ENCODE peak calls at places on chromosomes 2 and 18, in four cellular contexts. C is ecto neural progenitor cell, U is DMS153, E is Kasumi-1. K is an unnamed sample.
A peak's percentile ranks its signal among the peaks of the same experiment; 100 is the strongest.

GRCh38 chr2:157193461-157193860 is 64.0 kb upstream of the GALNT5 start:
- DNase-seq in C (no peak), E (no peak), U (no peak), K (no peak)

GRCh38 chr2:16664052-16664731 is 1.4 kb downstream of the CYRIA start:
- DNase-seq in C (peak; percentile 61), E (peak; percentile 21), U (peak; percentile 70), K (no peak)

GRCh38 chr2:241020629-241021190 is 22.3 kb downstream of the SNED1 start:
- DNase-seq in C (no peak), E (no peak), U (no peak), K (no peak)

GRCh38 chr2:68806511-68807109 is 64.6 kb downstream of the BMP10 start:
- DNase-seq in U (no peak), C (no peak), E (no peak), K (no peak)

GRCh38 chr2:62736899-62737559 is 31.5 kb downstream of the EHBP1 start:
- DNase-seq in E (no peak), C (no peak), U (no peak), K (no peak)

GRCh38 chr2:3423492-3424170 is 44.1 kb downstream of the TRAPPC12 start:
- DNase-seq in C (peak; percentile 79), U (peak; percentile 53), E (peak; percentile 53), K (peak; percentile 12)

GRCh38 chr2:238920053-238920452 is 72.2 kb downstream of the TWIST2 start:
- DNase-seq in U (no peak), C (no peak), E (no peak), K (no peak)

GRCh38 chr2:199485732-199486335 is 28.1 kb upstream of the SATB2 start:
- DNase-seq in U (no peak), C (peak; percentile 78), E (peak; percentile 69), K (peak; percentile 16)

GRCh38 chr2:239717706-239718105 is 307.4 kb downstream of the NDUFA10 start:
- DNase-seq in E (no peak), C (peak; percentile 43), U (no peak), K (no peak)

GRCh38 chr2:133791191-133791590 is 222.9 kb upstream of the NCKAP5 start:
- DNase-seq in E (no peak), U (no peak), C (no peak), K (no peak)

GRCh38 chr2:85887566-85888019 is 1.2 kb downstream of the ST3GAL5 start:
- DNase-seq in U (peak; percentile 36), E (peak; percentile 75), C (peak; percentile 61), K (no peak)

GRCh38 chr2:187964742-187965141 is 326.9 kb upstream of the GULP1 start:
- DNase-seq in U (no peak), E (no peak), C (no peak), K (no peak)

GRCh38 chr2:104856086-104856972 is 2.4 kb downstream of the POU3F3 start:
- DNase-seq in U (no peak), C (peak; percentile 61), E (no peak), K (no peak)

GRCh38 chr18:69177702-69178101 is 223.0 kb upstream of the DOK6 start:
- DNase-seq in C (no peak), E (no peak), U (no peak), K (no peak)

GRCh38 chr2:240626531-240627300 is 1.4 kb downstream of the GPR35 start:
- DNase-seq in U (no peak), C (peak; percentile 51), E (peak; percentile 69), K (no peak)

GRCh38 chr2:165847001-165847400 is 53.0 kb upstream of the GALNT3 start:
- DNase-seq in E (no peak), C (no peak), U (no peak), K (no peak)

GRCh38 chr2:86372641-86373502 is 35.4 kb upstream of the REEP1 start:
- DNase-seq in E (peak; percentile 28), U (no peak), C (peak; percentile 66), K (no peak)

GRCh38 chr2:128311755-128312341 is 6.8 kb downstream of the HS6ST1 start:
- DNase-seq in C (peak; percentile 39), U (no peak), E (no peak), K (no peak)

K was measured in NCI-H1048.